ENCODE peak calls at places on chromosomes 3 and 15, in six cellular contexts. One of them, this sample, is unnamed.
A peak's percentile ranks its signal among the peaks of the same experiment; 100 is the strongest.

GRCh38 chr3:141089339-141090152 is 38.4 kb downstream of the SPSB4 start:
- DNase-seq in H1: no peak
- DNase-seq in K562: no peak
- DNase-seq in HepG2: no peak
- DNase-seq in GM12878: no peak
- DNase-seq in GM12891: no peak
- DNase-seq in this sample: no peak

GRCh38 chr3:125573216-125573615 is 22.1 kb downstream of the OSBPL11 start:
- DNase-seq in K562: no peak
- DNase-seq in HepG2: no peak
- DNase-seq in GM12878: no peak
- DNase-seq in GM12891: no peak
- DNase-seq in H1: no peak
- DNase-seq in this sample: no peak

GRCh38 chr3:184639351-184639750 is 72.5 kb downstream of the MAGEF1 start:
- DNase-seq in H1: no peak
- DNase-seq in GM12878: no peak
- DNase-seq in K562: no peak
- DNase-seq in HepG2: no peak
- DNase-seq in GM12891: no peak
- DNase-seq in this sample: no peak

GRCh38 chr15:22735781-22736180 is 50.7 kb upstream of the NIPA1 start:
- DNase-seq in GM12891: no peak
- DNase-seq in H1: no peak
- DNase-seq in K562: no peak
- DNase-seq in HepG2: no peak
- DNase-seq in GM12878: no peak
- DNase-seq in this sample: no peak

GRCh38 chr3:47399016-47399415 is 18.2 kb downstream of the PTPN23 start:
- DNase-seq in K562: no peak
- DNase-seq in GM12878: no peak
- DNase-seq in GM12891: no peak
- DNase-seq in HepG2: no peak
- DNase-seq in H1: no peak
- DNase-seq in this sample: no peak

GRCh38 chr15:74791667-74792066 is 9.8 kb downstream of the CSK start:
- DNase-seq in H1: no peak
- DNase-seq in GM12878: no peak
- DNase-seq in GM12891: no peak
- DNase-seq in K562: no peak
- DNase-seq in HepG2: no peak
- DNase-seq in this sample: no peak

GRCh38 chr15:58462547-58462946 is 30.8 kb downstream of the LIPC start:
- DNase-seq in H1: no peak
- DNase-seq in GM12878: no peak
- DNase-seq in HepG2: no peak
- DNase-seq in GM12891: no peak
- DNase-seq in K562: no peak
- DNase-seq in this sample: no peak

GRCh38 chr15:89576417-89576773 is 1.1 kb downstream of the TICRR start:
- DNase-seq in GM12891: no peak
- DNase-seq in H1: no peak
- DNase-seq in K562: no peak
- DNase-seq in GM12878: no peak
- DNase-seq in HepG2: no peak
- DNase-seq in this sample: no peak

GRCh38 chr3:186882881-186883685 is 40.6 kb downstream of the ADIPOQ start:
- DNase-seq in K562: peak; percentile 46
- DNase-seq in GM12891: no peak
- DNase-seq in H1: no peak
- DNase-seq in HepG2: peak; percentile 65
- DNase-seq in GM12878: no peak
- DNase-seq in this sample: no peak

GRCh38 chr3:86282106-86282787 is 708.7 kb downstream of the VGLL3 start:
- DNase-seq in GM12878: no peak
- DNase-seq in H1: no peak
- DNase-seq in K562: no peak
- DNase-seq in GM12891: no peak
- DNase-seq in HepG2: no peak
- DNase-seq in this sample: no peak
- TF ChIP-seq POLR2A in GM12878: no peak
- TF ChIP-seq POLR2A in H1: no peak
- TF ChIP-seq POLR2A in K562: no peak
- TF ChIP-seq POLR2A in GM12891: no peak
- TF ChIP-seq POLR2A in HepG2: no peak
- TF ChIP-seq POLR2A in this sample: no peak

GRCh38 chr3:182738583-182739514 is 54.5 kb upstream of the ATP11B start:
- DNase-seq in GM12891: no peak
- DNase-seq in GM12878: no peak
- DNase-seq in H1: no peak
- DNase-seq in K562: no peak
- DNase-seq in HepG2: no peak
- DNase-seq in this sample: no peak

GRCh38 chr3:182735672-182736071 is 57.6 kb upstream of the ATP11B start:
- DNase-seq in K562: no peak
- DNase-seq in H1: no peak
- DNase-seq in GM12878: no peak
- DNase-seq in HepG2: no peak
- DNase-seq in GM12891: no peak
- DNase-seq in this sample: no peak

GRCh38 chr3:182741214-182741613 is 52.1 kb upstream of the ATP11B start:
- DNase-seq in HepG2: no peak
- DNase-seq in GM12878: no peak
- DNase-seq in GM12891: no peak
- DNase-seq in K562: no peak
- DNase-seq in H1: no peak
- DNase-seq in this sample: no peak

GRCh38 chr3:182740710-182741109 is 52.6 kb upstream of the ATP11B start:
- DNase-seq in K562: no peak
- DNase-seq in GM12891: no peak
- DNase-seq in H1: no peak
- DNase-seq in HepG2: no peak
- DNase-seq in GM12878: no peak
- DNase-seq in this sample: no peak

GRCh38 chr3:182739619-182740018 is 53.7 kb upstream of the ATP11B start:
- DNase-seq in HepG2: no peak
- DNase-seq in GM12891: no peak
- DNase-seq in K562: peak; percentile 31
- DNase-seq in GM12878: no peak
- DNase-seq in H1: no peak
- DNase-seq in this sample: no peak
- TF ChIP-seq TAF1 in HepG2: no peak
- TF ChIP-seq TAF1 in GM12891: no peak
- TF ChIP-seq TAF1 in K562: no peak
- TF ChIP-seq TAF1 in GM12878: no peak
- TF ChIP-seq TAF1 in H1: no peak
- TF ChIP-seq TAF1 in this sample: no peak

DNA sequence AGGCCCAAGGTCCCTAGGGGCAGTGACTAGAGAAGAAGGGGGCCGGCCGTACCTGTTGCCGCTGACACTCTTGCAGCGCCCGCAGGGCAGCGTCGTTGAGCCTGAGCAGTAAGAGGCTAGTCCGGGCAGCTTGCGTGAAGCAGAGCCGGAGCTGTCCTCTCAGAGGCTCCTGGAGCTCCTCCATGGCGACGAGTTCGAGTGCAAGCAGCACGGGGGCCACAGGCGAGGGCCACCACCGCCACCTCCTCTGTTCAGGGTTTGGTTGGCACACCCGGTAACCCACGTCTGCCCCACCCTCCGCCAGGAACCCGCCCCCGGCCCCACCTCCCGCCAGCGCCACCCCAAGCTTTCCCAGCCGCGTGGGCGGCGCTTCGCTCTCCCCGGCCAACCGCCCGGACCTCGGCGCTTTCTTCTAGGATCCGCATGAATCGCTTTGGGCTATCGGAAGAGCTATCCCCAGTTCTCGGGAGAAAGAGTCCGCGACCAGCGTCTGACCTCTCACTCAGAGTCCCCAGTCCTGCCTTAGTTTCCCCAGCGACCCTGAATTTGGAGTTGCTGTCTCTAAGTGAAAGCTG is at the start of gene ELL3:
- DNase-seq in H1: peak; percentile 33
- DNase-seq in K562: peak; percentile 63
- DNase-seq in HepG2: peak; percentile 56
- DNase-seq in GM12891: peak; percentile 43
- DNase-seq in GM12878: no peak
- DNase-seq in this sample: peak; percentile 44
- TF ChIP-seq POLR2A in H1: no peak
- TF ChIP-seq POLR2A in K562: peak; percentile 50
- TF ChIP-seq POLR2A in HepG2: peak; percentile 83
- TF ChIP-seq POLR2A in GM12891: no peak
- TF ChIP-seq POLR2A in GM12878: peak; percentile 70
- TF ChIP-seq POLR2A in this sample: no peak

DNA sequence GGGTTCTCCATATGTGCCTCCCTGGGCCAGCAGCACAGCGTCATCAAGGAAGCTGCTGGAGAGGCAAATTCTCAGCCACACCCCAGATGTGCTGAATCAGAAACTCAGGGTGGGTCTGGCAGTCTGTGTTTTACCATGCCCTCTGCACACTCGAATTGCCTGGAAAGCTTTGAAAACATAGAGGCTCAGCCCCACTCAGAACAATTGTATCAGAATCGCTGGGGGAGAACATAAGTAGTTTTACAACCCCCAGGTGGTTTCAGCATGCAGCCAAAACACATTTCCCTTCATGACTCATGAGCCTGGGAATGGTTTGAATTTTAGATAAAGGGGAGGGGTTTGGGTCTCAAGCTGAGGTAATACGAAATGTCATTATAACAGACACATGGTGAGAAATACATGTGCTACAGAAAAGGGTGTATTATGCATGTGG is 9.6 kb downstream of the TGM4 start:
- DNase-seq in GM12878: no peak
- DNase-seq in GM12891: no peak
- DNase-seq in K562: no peak
- DNase-seq in HepG2: no peak
- DNase-seq in H1: no peak
- DNase-seq in this sample: no peak
- TF ChIP-seq TAF1 in GM12878: no peak
- TF ChIP-seq TAF1 in GM12891: no peak
- TF ChIP-seq TAF1 in K562: no peak
- TF ChIP-seq TAF1 in HepG2: no peak
- TF ChIP-seq TAF1 in H1: no peak
- TF ChIP-seq TAF1 in this sample: no peak

DNA sequence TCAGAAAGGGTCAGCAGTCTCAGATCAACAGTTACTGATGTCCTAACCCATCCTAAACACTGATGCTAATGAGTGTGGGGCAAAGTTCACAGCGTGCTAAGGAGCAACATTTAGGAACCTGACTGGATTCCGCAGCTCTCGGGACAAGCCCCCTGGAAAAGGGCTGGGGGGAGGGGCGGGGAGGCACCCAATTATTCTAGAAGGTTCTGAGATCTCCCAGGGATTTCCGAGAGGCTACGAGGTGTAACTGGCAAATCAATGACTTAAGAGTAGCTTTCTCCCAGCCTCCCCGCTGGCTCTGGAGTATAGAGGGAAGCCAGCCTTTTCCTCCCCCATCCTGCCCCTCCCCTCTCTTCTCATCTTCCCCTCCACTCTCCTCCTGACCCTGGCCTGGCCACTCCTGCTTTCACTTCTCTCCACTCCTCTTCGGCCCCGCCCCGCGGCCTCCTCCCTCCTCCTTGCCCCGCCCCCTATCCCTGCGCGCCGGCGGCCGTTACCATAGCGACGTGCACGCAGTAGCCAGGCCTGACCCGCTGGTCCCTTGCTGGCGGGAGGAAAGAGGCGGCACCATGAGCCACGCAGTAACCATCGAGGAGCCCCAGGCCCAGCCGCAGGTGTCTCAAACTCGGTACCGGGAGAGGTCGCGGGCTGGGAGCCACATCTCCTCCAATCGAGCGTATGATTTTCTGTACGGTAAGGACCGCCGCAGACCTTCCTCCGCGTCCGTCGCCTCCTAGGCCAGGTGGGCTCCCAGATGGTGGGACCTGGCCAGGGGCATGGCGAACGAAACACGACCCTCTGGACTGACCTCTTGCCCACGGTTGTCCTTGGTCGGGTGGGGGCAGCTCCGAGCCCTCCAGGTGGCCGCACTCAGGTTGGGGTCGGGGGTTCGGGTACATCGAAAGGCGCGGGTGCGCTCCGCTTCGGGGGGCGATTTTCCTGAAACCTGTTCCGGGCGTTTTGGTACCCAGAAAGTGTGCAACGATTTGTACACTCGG is at the start of gene CFAP91:
- DNase-seq in K562: peak; percentile 23
- DNase-seq in HepG2: no peak
- DNase-seq in GM12878: peak; percentile 52
- DNase-seq in H1: peak; percentile 87
- DNase-seq in GM12891: peak; percentile 55
- DNase-seq in this sample: peak; percentile 66
- TF ChIP-seq POLR2A in K562: no peak
- TF ChIP-seq POLR2A in HepG2: no peak
- TF ChIP-seq POLR2A in GM12878: no peak
- TF ChIP-seq POLR2A in H1: no peak
- TF ChIP-seq POLR2A in GM12891: no peak
- TF ChIP-seq POLR2A in this sample: no peak

This sample was measured in GM12892.